ENCODE peak calls at places on chromosomes 7 and 10, in five cellular contexts. One of them, this sample, is unnamed.

GRCh38 chr10:72162978-72163377 is 52.8 kb upstream of the ANAPC16 start:
- DNase-seq in WTC11: no peak
- DNase-seq in esophagus squamous epithelium: no peak
- DNase-seq in A549: no peak
- DNase-seq in hepatocyte: no peak
- DNase-seq in this sample: no peak

GRCh38 chr7:64877714-64878610 is 25.1 kb upstream of the ZNF273 start:
- DNase-seq in A549: no peak
- DNase-seq in hepatocyte: no peak
- DNase-seq in WTC11: no peak
- DNase-seq in esophagus squamous epithelium: no peak
- DNase-seq in this sample: peak

GRCh38 chr7:32379486-32380115 is 110.6 kb downstream of the LSM5 start:
- DNase-seq in WTC11: no peak
- DNase-seq in hepatocyte: no peak
- DNase-seq in A549: no peak
- DNase-seq in esophagus squamous epithelium: no peak
- DNase-seq in this sample: no peak

GRCh38 chr7:130649004-130649790 is 19.4 kb downstream of the COPG2 start:
- DNase-seq in A549: no peak
- DNase-seq in hepatocyte: peak
- DNase-seq in esophagus squamous epithelium: no peak
- DNase-seq in WTC11: no peak
- DNase-seq in this sample: no peak

GRCh38 chr7:157282141-157282801 is 54.5 kb upstream of the DNAJB6 start:
- DNase-seq in esophagus squamous epithelium: no peak
- DNase-seq in WTC11: no peak
- DNase-seq in hepatocyte: peak
- DNase-seq in A549: no peak
- DNase-seq in this sample: no peak

GRCh38 chr10:23196915-23197314 is 4.8 kb downstream of the PTF1A start:
- DNase-seq in A549: no peak
- DNase-seq in WTC11: no peak
- DNase-seq in hepatocyte: no peak
- DNase-seq in esophagus squamous epithelium: no peak
- DNase-seq in this sample: no peak

GRCh38 chr7:6655636-6656385 is 18.7 kb downstream of the ZNF316 start:
- DNase-seq in WTC11: no peak
- DNase-seq in esophagus squamous epithelium: no peak
- DNase-seq in hepatocyte: no peak
- DNase-seq in A549: no peak
- DNase-seq in this sample: no peak

GRCh38 chr7:83457022-83457892 is 191.7 kb downstream of the SEMA3E start:
- DNase-seq in A549: no peak
- DNase-seq in hepatocyte: no peak
- DNase-seq in WTC11: no peak
- DNase-seq in esophagus squamous epithelium: no peak
- DNase-seq in this sample: no peak

GRCh38 chr7:55130554-55131198 is 111.9 kb downstream of the EGFR start:
- DNase-seq in esophagus squamous epithelium: no peak
- DNase-seq in A549: no peak
- DNase-seq in hepatocyte: no peak
- DNase-seq in WTC11: no peak
- DNase-seq in this sample: no peak

GRCh38 chr7:73353243-73353642 is 25.3 kb downstream of the FKBP6 start:
- DNase-seq in WTC11: no peak
- DNase-seq in A549: no peak
- DNase-seq in esophagus squamous epithelium: no peak
- DNase-seq in hepatocyte: no peak
- DNase-seq in this sample: no peak

GRCh38 chr7:143495806-143496672 is 18.4 kb downstream of the TAS2R41 start:
- DNase-seq in hepatocyte: no peak
- DNase-seq in esophagus squamous epithelium: no peak
- DNase-seq in WTC11: no peak
- DNase-seq in A549: no peak
- DNase-seq in this sample: no peak

GRCh38 chr10:103491729-103492364 is 1.7 kb upstream of the NEURL1 start:
- DNase-seq in hepatocyte: peak
- DNase-seq in A549: peak
- DNase-seq in esophagus squamous epithelium: no peak
- DNase-seq in WTC11: no peak
- DNase-seq in this sample: no peak

GRCh38 chr10:24515481-24515880 is 208.2 kb downstream of the ARHGAP21 start:
- DNase-seq in hepatocyte: no peak
- DNase-seq in A549: no peak
- DNase-seq in WTC11: no peak
- DNase-seq in esophagus squamous epithelium: no peak
- DNase-seq in this sample: no peak

GRCh38 chr10:58137813-58138212 is 129.9 kb downstream of the IPMK start:
- DNase-seq in WTC11: no peak
- DNase-seq in hepatocyte: no peak
- DNase-seq in esophagus squamous epithelium: no peak
- DNase-seq in A549: no peak
- DNase-seq in this sample: no peak

GRCh38 chr7:124700655-124701054 is 64.9 kb downstream of the GPR37 start:
- DNase-seq in WTC11: no peak
- DNase-seq in esophagus squamous epithelium: no peak
- DNase-seq in A549: no peak
- DNase-seq in hepatocyte: no peak
- DNase-seq in this sample: no peak

GRCh38 chr7:151680810-151681209 is 161.1 kb upstream of the RHEB start:
- DNase-seq in A549: no peak
- DNase-seq in hepatocyte: no peak
- DNase-seq in esophagus squamous epithelium: no peak
- DNase-seq in WTC11: no peak
- DNase-seq in this sample: no peak

GRCh38 chr10:89404648-89405047 is 9.7 kb upstream of the IFIT5 start:
- DNase-seq in hepatocyte: no peak
- DNase-seq in A549: no peak
- DNase-seq in esophagus squamous epithelium: no peak
- DNase-seq in WTC11: no peak
- DNase-seq in this sample: no peak

GRCh38 chr10:111076682-111077661 is at the start of gene ADRA2A:
- DNase-seq in hepatocyte: peak
- DNase-seq in A549: peak
- DNase-seq in WTC11: peak
- DNase-seq in esophagus squamous epithelium: no peak
- DNase-seq in this sample: peak

GRCh38 chr7:42151309-42151708 is 85.7 kb downstream of the GLI3 start:
- DNase-seq in WTC11: no peak
- DNase-seq in esophagus squamous epithelium: no peak
- DNase-seq in A549: no peak
- DNase-seq in hepatocyte: peak
- DNase-seq in this sample: no peak

GRCh38 chr7:2862831-2863361 is 18.8 kb upstream of the GNA12 start:
- DNase-seq in hepatocyte: no peak
- DNase-seq in esophagus squamous epithelium: no peak
- DNase-seq in WTC11: no peak
- DNase-seq in A549: no peak
- DNase-seq in this sample: no peak

GRCh38 chr10:21092683-21093524 is 195.8 kb upstream of the NEBL start:
- DNase-seq in esophagus squamous epithelium: no peak
- DNase-seq in hepatocyte: no peak
- DNase-seq in WTC11: no peak
- DNase-seq in A549: no peak
- DNase-seq in this sample: no peak

GRCh38 chr7:77824636-77825035 is 26.1 kb downstream of the PHTF2 start:
- DNase-seq in esophagus squamous epithelium: no peak
- DNase-seq in hepatocyte: no peak
- DNase-seq in A549: no peak
- DNase-seq in WTC11: no peak
- DNase-seq in this sample: no peak

GRCh38 chr10:72490951-72491350 is 134.9 kb downstream of the MICU1 start:
- DNase-seq in WTC11: no peak
- DNase-seq in A549: no peak
- DNase-seq in esophagus squamous epithelium: no peak
- DNase-seq in hepatocyte: no peak
- DNase-seq in this sample: no peak

GRCh38 chr10:69446650-69447151 is 4.6 kb upstream of the TSPAN15 start:
- DNase-seq in WTC11: no peak
- DNase-seq in hepatocyte: peak
- DNase-seq in esophagus squamous epithelium: no peak
- DNase-seq in A549: peak
- DNase-seq in this sample: no peak

GRCh38 chr10:50316695-50317648 is 65.7 kb upstream of the ASAH2 start:
- DNase-seq in A549: no peak
- DNase-seq in esophagus squamous epithelium: no peak
- DNase-seq in WTC11: no peak
- DNase-seq in hepatocyte: no peak
- DNase-seq in this sample: no peak

GRCh38 chr10:1968257-1969025 is 231.1 kb upstream of the ADARB2 start:
- DNase-seq in A549: no peak
- DNase-seq in hepatocyte: no peak
- DNase-seq in esophagus squamous epithelium: no peak
- DNase-seq in WTC11: no peak
- DNase-seq in this sample: no peak

GRCh38 chr10:82377608-82378007 is 502.6 kb downstream of the NRG3 start:
- DNase-seq in esophagus squamous epithelium: no peak
- DNase-seq in WTC11: peak
- DNase-seq in A549: no peak
- DNase-seq in hepatocyte: peak
- DNase-seq in this sample: no peak

GRCh38 chr10:72027498-72027897 is 60.9 kb downstream of the SPOCK2 start:
- DNase-seq in A549: no peak
- DNase-seq in esophagus squamous epithelium: no peak
- DNase-seq in WTC11: no peak
- DNase-seq in hepatocyte: peak
- DNase-seq in this sample: no peak

GRCh38 chr10:13340626-13341370 is 7.3 kb downstream of the SEPHS1 start:
- DNase-seq in WTC11: no peak
- DNase-seq in A549: no peak
- DNase-seq in hepatocyte: no peak
- DNase-seq in esophagus squamous epithelium: no peak
- DNase-seq in this sample: no peak

DNA sequence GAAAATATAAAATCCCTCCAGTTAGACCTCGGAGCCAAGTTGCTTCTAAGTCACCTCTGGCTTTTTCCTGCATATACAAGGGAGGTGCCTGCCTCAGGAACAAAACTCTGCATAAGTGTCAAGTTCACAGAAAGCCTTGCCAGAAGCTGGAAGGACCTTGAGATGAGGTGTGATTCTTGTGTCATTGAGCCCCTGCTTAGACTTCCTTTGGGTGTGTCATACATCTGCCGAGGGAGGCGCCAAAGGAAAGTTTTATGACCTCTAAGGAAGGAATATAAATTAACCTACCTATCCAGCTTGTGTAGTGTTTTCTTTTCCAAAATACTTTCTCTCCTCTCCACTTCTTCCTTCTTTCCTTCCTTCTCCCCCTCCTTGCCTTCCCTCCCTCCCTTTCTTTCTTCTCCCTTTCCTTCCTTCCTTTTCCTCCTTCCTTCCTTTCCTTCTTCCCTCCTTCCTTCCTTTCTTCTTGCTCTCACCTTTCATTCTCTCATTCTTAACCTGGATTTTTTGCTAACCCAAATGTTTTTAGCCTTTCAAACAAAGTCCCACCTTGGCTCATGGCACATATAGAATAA is 75.1 kb downstream of the TRIL start:
- DNase-seq in A549: no peak
- DNase-seq in esophagus squamous epithelium: no peak
- DNase-seq in WTC11: no peak
- DNase-seq in hepatocyte: no peak
- DNase-seq in this sample: no peak
- TF ChIP-seq CTCF in A549: no peak
- TF ChIP-seq CTCF in esophagus squamous epithelium: no peak
- TF ChIP-seq CTCF in WTC11: no peak
- TF ChIP-seq CTCF in hepatocyte: no peak
- TF ChIP-seq CTCF in this sample: no peak

DNA sequence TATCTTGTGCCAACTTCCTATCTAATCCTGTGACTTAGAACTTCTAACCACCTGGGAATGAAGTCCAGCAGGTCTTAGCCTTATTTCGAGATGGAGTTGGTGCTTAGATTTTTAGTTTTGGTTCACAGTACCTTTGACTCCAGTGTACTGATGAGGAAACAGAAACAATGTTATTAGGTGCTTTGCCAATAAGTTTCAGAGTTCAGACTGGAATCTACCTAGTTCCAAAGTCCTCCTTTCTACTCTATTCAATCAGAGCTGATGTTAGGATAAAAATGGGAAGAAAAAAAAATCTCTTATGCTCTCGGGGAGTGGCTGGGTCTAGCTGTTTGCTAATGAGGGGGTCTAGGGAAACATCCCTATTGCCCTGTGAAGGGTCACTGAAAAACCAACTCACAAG is 606.3 kb upstream of the C7orf33 start:
- DNase-seq in WTC11: no peak
- DNase-seq in hepatocyte: no peak
- DNase-seq in esophagus squamous epithelium: no peak
- DNase-seq in A549: no peak
- DNase-seq in this sample: no peak
- TF ChIP-seq CTCF in WTC11: no peak
- TF ChIP-seq CTCF in hepatocyte: no peak
- TF ChIP-seq CTCF in esophagus squamous epithelium: no peak
- TF ChIP-seq CTCF in A549: no peak
- TF ChIP-seq CTCF in this sample: no peak

GRCh38 chr7:87507446-87507845 is 32.0 kb upstream of the ABCB4 start:
- DNase-seq in A549: peak
- DNase-seq in WTC11: no peak
- DNase-seq in esophagus squamous epithelium: no peak
- DNase-seq in hepatocyte: no peak
- DNase-seq in this sample: no peak

GRCh38 chr7:87505122-87505521 is 29.6 kb upstream of the ABCB4 start:
- DNase-seq in WTC11: no peak
- DNase-seq in A549: no peak
- DNase-seq in hepatocyte: no peak
- DNase-seq in esophagus squamous epithelium: no peak
- DNase-seq in this sample: no peak

GRCh38 chr7:87505557-87506242 is 30.2 kb upstream of the ABCB4 start:
- DNase-seq in hepatocyte: no peak
- DNase-seq in WTC11: no peak
- DNase-seq in A549: no peak
- DNase-seq in esophagus squamous epithelium: no peak
- DNase-seq in this sample: no peak

GRCh38 chr7:87510430-87510875 is 35.0 kb upstream of the ABCB4 start:
- DNase-seq in hepatocyte: no peak
- DNase-seq in esophagus squamous epithelium: no peak
- DNase-seq in A549: no peak
- DNase-seq in WTC11: no peak
- DNase-seq in this sample: no peak

GRCh38 chr7:87506243-87507180 is 31.0 kb upstream of the ABCB4 start:
- DNase-seq in hepatocyte: no peak
- DNase-seq in WTC11: no peak
- DNase-seq in esophagus squamous epithelium: no peak
- DNase-seq in A549: no peak
- DNase-seq in this sample: no peak
- TF ChIP-seq CTCF in hepatocyte: peak
- TF ChIP-seq CTCF in WTC11: no peak
- TF ChIP-seq CTCF in esophagus squamous epithelium: no peak
- TF ChIP-seq CTCF in A549: peak
- TF ChIP-seq CTCF in this sample: peak

DNA sequence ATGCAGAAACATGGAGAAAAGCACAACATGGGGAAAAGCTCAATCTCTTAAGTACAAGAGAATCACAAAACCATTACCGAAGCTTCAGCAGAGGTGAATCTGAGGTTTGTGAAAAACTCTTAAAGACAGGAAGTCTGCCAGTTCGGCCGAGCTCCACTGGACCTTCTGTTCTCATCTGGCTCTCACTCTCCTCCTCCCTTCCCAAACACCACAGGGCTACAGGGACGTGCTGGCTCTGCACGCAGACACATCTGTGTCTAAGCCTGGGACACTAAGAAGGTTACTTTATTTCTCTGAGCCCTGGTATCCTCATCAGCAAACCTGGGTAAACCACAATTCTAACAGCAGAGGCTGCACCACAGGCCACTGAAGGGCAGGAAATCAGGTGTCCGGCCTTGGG is 133.8 kb downstream of the COBL start:
- DNase-seq in esophagus squamous epithelium: no peak
- DNase-seq in hepatocyte: no peak
- DNase-seq in A549: no peak
- DNase-seq in WTC11: no peak
- DNase-seq in this sample: no peak
- TF ChIP-seq CTCF in esophagus squamous epithelium: no peak
- TF ChIP-seq CTCF in hepatocyte: no peak
- TF ChIP-seq CTCF in A549: no peak
- TF ChIP-seq CTCF in WTC11: no peak
- TF ChIP-seq CTCF in this sample: no peak

This sample was measured in osteocyte.